ENCODE peak calls at places on chromosomes 12 and 14, in eight cellular contexts. O is cardiac muscle cell, R is fibroblast of mammary gland, B is skeletal muscle cell, A is hepatocyte, S is endodermal cell, D is right atrium auricular region, T is adrenal gland. N is an unnamed sample.

GRCh38 chr14:71320734-71321555 is 413.7 kb downstream of the PCNX1 start:
- DNase-seq in A (peak; percentile 86), R (peak; percentile 39), T (peak; percentile 78), O (peak; percentile 86), B (no peak), D (no peak), S (peak; percentile 81), N (no peak)

GRCh38 chr12:94326727-94327126 is 132.9 kb downstream of the CEP83 start:
- DNase-seq in R (peak; percentile 79), S (no peak), B (no peak), A (no peak), O (no peak), D (no peak), T (no peak), N (no peak)

GRCh38 chr12:64735447-64735846 is 23.8 kb downstream of the GNS start:
- DNase-seq in T (no peak), R (no peak), B (no peak), O (no peak), D (no peak), A (no peak), S (no peak), N (no peak)

GRCh38 chr12:15830538-15830937 is 41.4 kb upstream of the EPS8 start:
- DNase-seq in O (no peak), S (no peak), D (no peak), B (peak; percentile 78), A (no peak), T (no peak), R (peak; percentile 65), N (no peak)

GRCh38 chr12:104609083-104609844 is 152.5 kb downstream of the CHST11 start:
- DNase-seq in O (no peak), R (no peak), B (no peak), T (no peak), A (no peak), S (no peak), D (no peak), N (no peak)

GRCh38 chr12:107515446-107515958 is 170.1 kb upstream of the PWP1 start:
- DNase-seq in O (no peak), B (peak; percentile 96), S (peak; percentile 78), R (peak; percentile 99), A (peak; percentile 50), T (no peak), D (peak; percentile 87), N (no peak)

GRCh38 chr12:115998119-115998633 is 279.3 kb downstream of the MED13L start:
- DNase-seq in B (peak; percentile 21), D (no peak), A (peak; percentile 53), T (no peak), O (peak; percentile 59), S (peak; percentile 87), R (peak; percentile 79), N (peak; percentile 50)

GRCh38 chr14:75315143-75315542 is 36.5 kb downstream of the FOS start:
- DNase-seq in D (peak; percentile 73), B (no peak), O (no peak), A (no peak), T (peak; percentile 82), S (no peak), R (peak; percentile 69), N (no peak)

GRCh38 chr14:68663385-68664076 is 129.3 kb downstream of the ZFP36L1 start:
- DNase-seq in O (no peak), D (peak; percentile 57), R (peak; percentile 99), B (no peak), T (no peak), A (no peak), S (no peak), N (no peak)

GRCh38 chr12:17577405-17577804 is 512.6 kb downstream of the RERGL start:
- DNase-seq in T (no peak), B (no peak), S (peak; percentile 49), R (no peak), D (no peak), A (no peak), O (no peak), N (peak; percentile 34)

GRCh38 chr14:91419451-91419850 is 1.8 kb upstream of the CCDC88C start:
- DNase-seq in R (no peak), D (no peak), O (no peak), S (no peak), A (no peak), B (no peak), T (no peak), N (no peak)

GRCh38 chr14:101184104-101184455 is 280.6 kb upstream of the RTL1 start:
- DNase-seq in R (no peak), T (peak; percentile 41), D (no peak), S (no peak), B (no peak), O (no peak), A (no peak), N (no peak)

GRCh38 chr14:88518592-88519512 is 36.0 kb downstream of the PTPN21 start:
- DNase-seq in D (no peak), O (no peak), B (peak; percentile 42), R (peak; percentile 86), S (no peak), A (no peak), T (no peak), N (no peak)

GRCh38 chr12:124126950-124127349 is 153.9 kb downstream of the ZNF664 start:
- DNase-seq in D (no peak), S (peak; percentile 38), R (peak; percentile 25), B (no peak), A (no peak), T (no peak), O (no peak), N (no peak)

GRCh38 chr12:76563061-76563460 is 3.5 kb upstream of the OSBPL8 start:
- DNase-seq in A (no peak), O (no peak), S (no peak), B (no peak), T (no peak), D (no peak), R (no peak), N (no peak)

GRCh38 chr14:103137721-103138482 is 14.6 kb downstream of the TNFAIP2 start:
- DNase-seq in R (no peak), B (no peak), S (no peak), T (no peak), A (no peak), D (no peak), O (peak; percentile 51), N (no peak)

GRCh38 chr12:113066806-113067400 is 10.4 kb downstream of the DTX1 start:
- DNase-seq in B (no peak), T (no peak), D (no peak), S (peak; percentile 68), R (no peak), A (peak; percentile 23), O (no peak), N (no peak)

GRCh38 chr14:35332517-35333346 is 40.5 kb downstream of the PSMA6 start:
- DNase-seq in B (no peak), O (no peak), T (no peak), R (peak; percentile 17), A (peak; percentile 75), S (peak; percentile 56), D (no peak), N (peak; percentile 30)

GRCh38 chr12:46266869-46267617 is 1.8 kb downstream of the SLC38A1 start:
- DNase-seq in R (peak; percentile 43), D (no peak), A (peak; percentile 67), O (peak; percentile 88), T (peak; percentile 79), B (no peak), S (peak; percentile 89), N (peak; percentile 55)

GRCh38 chr14:63938198-63939005 is 85.6 kb downstream of the SYNE2 start:
- DNase-seq in A (no peak), S (no peak), O (no peak), R (peak; percentile 26), B (no peak), T (peak; percentile 59), D (no peak), N (peak; percentile 62)

GRCh38 chr12:127343941-127344340 is 923.0 kb upstream of the TMEM132C start:
- DNase-seq in A (no peak), R (peak; percentile 18), D (no peak), O (no peak), B (no peak), S (no peak), T (no peak), N (no peak)

GRCh38 chr12:116734156-116734768 is 3.6 kb downstream of the SPRING1 start:
- DNase-seq in D (no peak), R (no peak), S (peak; percentile 10), A (no peak), B (no peak), O (no peak), T (no peak), N (no peak)

GRCh38 chr14:70333289-70333688 is 26.2 kb downstream of the COX16 start:
- DNase-seq in A (no peak), O (no peak), R (no peak), D (no peak), T (no peak), S (no peak), B (no peak), N (no peak)

GRCh38 chr12:4274396-4274959 is 916 bp downstream of the CCND2 start:
- DNase-seq in O (no peak), A (peak; percentile 40), S (peak; percentile 78), B (no peak), R (no peak), D (no peak), T (no peak), N (no peak)
- H3K4me3 ChIP-seq in O (peak overlapping the region; percentile 62), A (peak overlapping the region; percentile 95), S (peak overlapping the region; percentile 95), B (peak overlapping the region; percentile 100), R (peak overlapping the region; percentile 66), D (peak overlapping the region; percentile 89), T (peak overlapping the region; percentile 84), N (peak overlapping the region; percentile 13)

DNA sequence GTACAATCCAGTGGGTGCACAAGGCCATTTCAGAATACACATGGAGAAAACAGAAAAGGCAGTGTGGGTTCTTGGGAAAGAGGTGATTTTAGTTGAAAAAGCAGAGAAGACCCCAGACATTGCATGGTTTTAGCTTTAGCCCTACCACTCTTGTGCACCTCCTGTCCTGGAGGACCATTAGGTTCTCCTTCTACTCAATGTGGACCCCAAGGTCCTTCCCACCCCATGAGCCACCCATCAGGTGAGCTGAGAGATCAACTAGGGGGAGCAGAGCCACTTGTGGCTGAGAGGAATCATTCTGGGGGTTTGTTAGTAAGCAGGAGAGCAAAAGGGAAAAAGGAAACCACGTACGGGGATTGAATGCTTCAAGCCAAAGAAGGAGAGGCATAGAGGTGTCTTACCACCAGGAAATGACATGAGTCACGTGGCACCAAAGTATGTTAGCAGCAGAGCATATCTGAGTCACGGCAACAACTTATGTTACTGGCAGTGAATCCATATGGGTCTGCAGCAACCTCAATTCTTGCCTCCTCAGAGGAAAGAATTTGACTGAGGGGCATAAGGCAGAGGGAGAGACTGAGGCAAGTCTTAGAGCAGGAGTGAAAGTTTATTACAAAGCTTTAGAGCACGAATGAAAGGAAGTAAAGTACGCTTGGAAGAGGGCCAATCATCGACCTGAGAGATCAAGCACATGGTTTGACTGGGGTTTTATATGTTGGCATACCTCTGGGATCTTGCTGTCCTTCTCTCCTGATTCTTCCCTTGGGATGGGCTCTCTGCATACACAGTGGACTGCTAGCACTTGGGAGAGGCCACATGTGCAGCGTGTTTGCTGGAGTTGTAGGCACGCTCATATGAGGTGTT is 73.9 kb downstream of the HSD17B6 start:
- DNase-seq in S (no peak), O (no peak), B (peak; percentile 40), A (no peak), R (peak; percentile 77), T (no peak), D (no peak), N (peak; percentile 74)
- H3K4me3 ChIP-seq in S (no peak overlapping the region), O (no peak overlapping the region), B (no peak overlapping the region), A (no peak overlapping the region), R (no peak overlapping the region), T (no peak overlapping the region), D (no peak overlapping the region), N (no peak overlapping the region)

GRCh38 chr12:132550014-132550802 is 60.2 kb downstream of the LRCOL1 start:
- DNase-seq in R (no peak), O (peak; percentile 74), B (no peak), T (peak; percentile 75), A (peak; percentile 50), D (no peak), S (peak; percentile 93), N (no peak)
- H3K4me3 ChIP-seq in R (no peak overlapping the region), O (peak overlapping the region; percentile 24), B (no peak overlapping the region), T (no peak overlapping the region), A (no peak overlapping the region), D (no peak overlapping the region), S (no peak overlapping the region), N (no peak overlapping the region)

GRCh38 chr12:110048242-110049027 is at the start of gene C12orf76:
- DNase-seq in R (peak; percentile 98), T (peak; percentile 98), B (peak; percentile 91), D (peak; percentile 94), O (peak; percentile 93), S (peak; percentile 97), A (peak; percentile 97), N (peak; percentile 97)
- H3K4me3 ChIP-seq in R (peak within 1 kb of the TSS; percentile 80), T (peak within 1 kb of the TSS; percentile 33), B (peak within 1 kb of the TSS; percentile 89), D (peak within 1 kb of the TSS; percentile 91), O (peak within 1 kb of the TSS; percentile 55), S (peak within 1 kb of the TSS; percentile 93), A (peak within 1 kb of the TSS; percentile 28), N (peak within 1 kb of the TSS; percentile 79)

N was measured in Jurkat, Clone E6-1.